ENCODE peak calls at places on chromosomes 13 and 19, in five cellular contexts. One of them, this sample, is unnamed.

GRCh38 chr13:77465595-77466195 is 69.8 kb upstream of the SCEL start:
- DNase-seq in neuronal stem cell: no peak
- DNase-seq in H1: no peak
- DNase-seq in H9: no peak
- DNase-seq in mesenchymal stem cell: no peak
- DNase-seq in this sample: peak; percentile 57

GRCh38 chr13:39692650-39693438 is 37.4 kb downstream of the COG6 start:
- DNase-seq in neuronal stem cell: no peak
- DNase-seq in H1: no peak
- DNase-seq in H9: no peak
- DNase-seq in mesenchymal stem cell: peak; percentile 35
- DNase-seq in this sample: no peak

GRCh38 chr13:21359855-21360254 is 99.2 kb downstream of the ZDHHC20 start:
- DNase-seq in neuronal stem cell: no peak
- DNase-seq in H1: no peak
- DNase-seq in H9: peak; percentile 21
- DNase-seq in mesenchymal stem cell: no peak
- DNase-seq in this sample: no peak

GRCh38 chr19:1239796-1240737 is 1.5 kb upstream of the ATP5F1D start:
- DNase-seq in neuronal stem cell: peak; percentile 94
- DNase-seq in H1: no peak
- DNase-seq in H9: peak; percentile 91
- DNase-seq in mesenchymal stem cell: peak; percentile 89
- DNase-seq in this sample: peak; percentile 85

GRCh38 chr19:33404506-33404905 is 31.0 kb downstream of the CEBPG start:
- DNase-seq in neuronal stem cell: no peak
- DNase-seq in H1: no peak
- DNase-seq in H9: no peak
- DNase-seq in mesenchymal stem cell: no peak
- DNase-seq in this sample: no peak

GRCh38 chr19:45800009-45800553 is 7.4 kb upstream of the DMWD start:
- DNase-seq in neuronal stem cell: no peak
- DNase-seq in H1: no peak
- DNase-seq in H9: no peak
- DNase-seq in mesenchymal stem cell: peak; percentile 83
- DNase-seq in this sample: no peak

GRCh38 chr19:13016628-13017305 is 21.5 kb downstream of the NFIX start:
- DNase-seq in neuronal stem cell: no peak
- DNase-seq in H1: no peak
- DNase-seq in H9: no peak
- DNase-seq in mesenchymal stem cell: no peak
- DNase-seq in this sample: no peak

GRCh38 chr13:105063676-105064075 is 1471.8 kb downstream of the EFNB2 start:
- DNase-seq in neuronal stem cell: no peak
- DNase-seq in H1: no peak
- DNase-seq in H9: no peak
- DNase-seq in mesenchymal stem cell: no peak
- DNase-seq in this sample: no peak

GRCh38 chr19:46775642-46776258 is 12.6 kb downstream of the SLC1A5 start:
- DNase-seq in neuronal stem cell: no peak
- DNase-seq in H1: no peak
- DNase-seq in H9: no peak
- DNase-seq in mesenchymal stem cell: no peak
- DNase-seq in this sample: no peak

GRCh38 chr13:40637644-40638043 is 28.8 kb downstream of the FOXO1 start:
- DNase-seq in neuronal stem cell: no peak
- DNase-seq in H1: no peak
- DNase-seq in H9: no peak
- DNase-seq in mesenchymal stem cell: peak; percentile 42
- DNase-seq in this sample: no peak

GRCh38 chr13:49996951-49997895 is at the start of gene TRIM13:
- DNase-seq in neuronal stem cell: peak; percentile 83
- DNase-seq in H1: peak; percentile 53
- DNase-seq in H9: peak; percentile 86
- DNase-seq in mesenchymal stem cell: peak; percentile 93
- DNase-seq in this sample: peak; percentile 89

GRCh38 chr19:41740415-41741243 is 14.7 kb upstream of the CEACAM6 start:
- DNase-seq in neuronal stem cell: no peak
- DNase-seq in H1: no peak
- DNase-seq in H9: no peak
- DNase-seq in mesenchymal stem cell: no peak
- DNase-seq in this sample: no peak

GRCh38 chr19:44303976-44304568 is 753 bp downstream of the ZNF235 start:
- DNase-seq in neuronal stem cell: peak; percentile 21
- DNase-seq in H1: no peak
- DNase-seq in H9: no peak
- DNase-seq in mesenchymal stem cell: peak; percentile 60
- DNase-seq in this sample: no peak

GRCh38 chr13:85170372-85170771 is 628.8 kb downstream of the SLITRK6 start:
- DNase-seq in neuronal stem cell: no peak
- DNase-seq in H1: no peak
- DNase-seq in H9: no peak
- DNase-seq in mesenchymal stem cell: no peak
- DNase-seq in this sample: no peak

GRCh38 chr13:72217142-72217541 is 350.1 kb upstream of the DACH1 start:
- DNase-seq in neuronal stem cell: no peak
- DNase-seq in H1: no peak
- DNase-seq in H9: no peak
- DNase-seq in mesenchymal stem cell: no peak
- DNase-seq in this sample: no peak

GRCh38 chr13:73480784-73481183 is 422.0 kb downstream of the KLF5 start:
- DNase-seq in neuronal stem cell: no peak
- DNase-seq in H1: no peak
- DNase-seq in H9: no peak
- DNase-seq in mesenchymal stem cell: no peak
- DNase-seq in this sample: no peak

GRCh38 chr19:35328851-35329285 is at the start of gene CD22:
- DNase-seq in neuronal stem cell: no peak
- DNase-seq in H1: no peak
- DNase-seq in H9: no peak
- DNase-seq in mesenchymal stem cell: no peak
- DNase-seq in this sample: no peak

GRCh38 chr19:18119243-18120105 is 21.9 kb downstream of the MAST3 start:
- DNase-seq in neuronal stem cell: no peak
- DNase-seq in H1: no peak
- DNase-seq in H9: no peak
- DNase-seq in mesenchymal stem cell: no peak
- DNase-seq in this sample: no peak

GRCh38 chr13:42075517-42075916 is 27.1 kb downstream of the DGKH start:
- DNase-seq in neuronal stem cell: no peak
- DNase-seq in H1: no peak
- DNase-seq in H9: no peak
- DNase-seq in mesenchymal stem cell: no peak
- DNase-seq in this sample: no peak

GRCh38 chr19:728011-728410 is 19.3 kb downstream of the PALM start:
- DNase-seq in neuronal stem cell: no peak
- DNase-seq in H1: no peak
- DNase-seq in H9: no peak
- DNase-seq in mesenchymal stem cell: no peak
- DNase-seq in this sample: no peak

GRCh38 chr13:99371956-99372355 is 64.8 kb upstream of the GPR183 start:
- DNase-seq in neuronal stem cell: no peak
- DNase-seq in H1: no peak
- DNase-seq in H9: no peak
- DNase-seq in mesenchymal stem cell: no peak
- DNase-seq in this sample: no peak

GRCh38 chr13:83452292-83452950 is 429.9 kb downstream of the SLITRK1 start:
- DNase-seq in neuronal stem cell: no peak
- DNase-seq in H1: no peak
- DNase-seq in H9: no peak
- DNase-seq in mesenchymal stem cell: no peak
- DNase-seq in this sample: no peak

GRCh38 chr19:29837448-29837961 is 25.7 kb downstream of the CCNE1 start:
- DNase-seq in neuronal stem cell: no peak
- DNase-seq in H1: no peak
- DNase-seq in H9: no peak
- DNase-seq in mesenchymal stem cell: no peak
- DNase-seq in this sample: no peak

GRCh38 chr13:28409648-28410047 is 85.3 kb downstream of the FLT1 start:
- DNase-seq in neuronal stem cell: no peak
- DNase-seq in H1: no peak
- DNase-seq in H9: no peak
- DNase-seq in mesenchymal stem cell: no peak
- DNase-seq in this sample: no peak

GRCh38 chr13:30983431-30983830 is 51.0 kb downstream of the TEX26 start:
- DNase-seq in neuronal stem cell: no peak
- DNase-seq in H1: no peak
- DNase-seq in H9: no peak
- DNase-seq in mesenchymal stem cell: no peak
- DNase-seq in this sample: no peak

GRCh38 chr13:30985637-30986205 is 53.3 kb downstream of the TEX26 start:
- DNase-seq in neuronal stem cell: no peak
- DNase-seq in H1: no peak
- DNase-seq in H9: no peak
- DNase-seq in mesenchymal stem cell: peak; percentile 77
- DNase-seq in this sample: no peak

GRCh38 chr13:30982911-30983310 is 50.5 kb downstream of the TEX26 start:
- DNase-seq in neuronal stem cell: no peak
- DNase-seq in H1: no peak
- DNase-seq in H9: no peak
- DNase-seq in mesenchymal stem cell: no peak
- DNase-seq in this sample: no peak

GRCh38 chr13:30984620-30985019 is 52.2 kb downstream of the TEX26 start:
- DNase-seq in neuronal stem cell: no peak
- DNase-seq in H1: no peak
- DNase-seq in H9: no peak
- DNase-seq in mesenchymal stem cell: no peak
- DNase-seq in this sample: no peak

GRCh38 chr13:30982506-30982905 is 50.0 kb downstream of the TEX26 start:
- DNase-seq in neuronal stem cell: no peak
- DNase-seq in H1: no peak
- DNase-seq in H9: no peak
- DNase-seq in mesenchymal stem cell: no peak
- DNase-seq in this sample: no peak
- H2BK12ac ChIP-seq in neuronal stem cell: no peak overlapping the region
- H2BK12ac ChIP-seq in H1: no peak overlapping the region
- H2BK12ac ChIP-seq in H9: no peak overlapping the region
- H2BK12ac ChIP-seq in mesenchymal stem cell: no peak overlapping the region
- H2BK12ac ChIP-seq in this sample: no peak overlapping the region

GRCh38 chr19:52659013-52659412 is 20.9 kb upstream of the ZNF83 start:
- DNase-seq in neuronal stem cell: no peak
- DNase-seq in H1: no peak
- DNase-seq in H9: peak; percentile 37
- DNase-seq in mesenchymal stem cell: no peak
- DNase-seq in this sample: no peak
- H2BK12ac ChIP-seq in neuronal stem cell: no peak overlapping the region
- H2BK12ac ChIP-seq in H1: no peak overlapping the region
- H2BK12ac ChIP-seq in H9: no peak overlapping the region
- H2BK12ac ChIP-seq in mesenchymal stem cell: no peak overlapping the region
- H2BK12ac ChIP-seq in this sample: no peak overlapping the region

GRCh38 chr13:102917019-102917418 is 71.2 kb downstream of the ERCC5 start:
- DNase-seq in neuronal stem cell: no peak
- DNase-seq in H1: no peak
- DNase-seq in H9: no peak
- DNase-seq in mesenchymal stem cell: no peak
- DNase-seq in this sample: no peak

GRCh38 chr13:102922184-102922583 is 76.4 kb downstream of the ERCC5 start:
- DNase-seq in neuronal stem cell: no peak
- DNase-seq in H1: no peak
- DNase-seq in H9: no peak
- DNase-seq in mesenchymal stem cell: no peak
- DNase-seq in this sample: no peak
- H2BK12ac ChIP-seq in neuronal stem cell: no peak overlapping the region
- H2BK12ac ChIP-seq in H1: no peak overlapping the region
- H2BK12ac ChIP-seq in H9: no peak overlapping the region
- H2BK12ac ChIP-seq in mesenchymal stem cell: no peak overlapping the region
- H2BK12ac ChIP-seq in this sample: no peak overlapping the region

DNA sequence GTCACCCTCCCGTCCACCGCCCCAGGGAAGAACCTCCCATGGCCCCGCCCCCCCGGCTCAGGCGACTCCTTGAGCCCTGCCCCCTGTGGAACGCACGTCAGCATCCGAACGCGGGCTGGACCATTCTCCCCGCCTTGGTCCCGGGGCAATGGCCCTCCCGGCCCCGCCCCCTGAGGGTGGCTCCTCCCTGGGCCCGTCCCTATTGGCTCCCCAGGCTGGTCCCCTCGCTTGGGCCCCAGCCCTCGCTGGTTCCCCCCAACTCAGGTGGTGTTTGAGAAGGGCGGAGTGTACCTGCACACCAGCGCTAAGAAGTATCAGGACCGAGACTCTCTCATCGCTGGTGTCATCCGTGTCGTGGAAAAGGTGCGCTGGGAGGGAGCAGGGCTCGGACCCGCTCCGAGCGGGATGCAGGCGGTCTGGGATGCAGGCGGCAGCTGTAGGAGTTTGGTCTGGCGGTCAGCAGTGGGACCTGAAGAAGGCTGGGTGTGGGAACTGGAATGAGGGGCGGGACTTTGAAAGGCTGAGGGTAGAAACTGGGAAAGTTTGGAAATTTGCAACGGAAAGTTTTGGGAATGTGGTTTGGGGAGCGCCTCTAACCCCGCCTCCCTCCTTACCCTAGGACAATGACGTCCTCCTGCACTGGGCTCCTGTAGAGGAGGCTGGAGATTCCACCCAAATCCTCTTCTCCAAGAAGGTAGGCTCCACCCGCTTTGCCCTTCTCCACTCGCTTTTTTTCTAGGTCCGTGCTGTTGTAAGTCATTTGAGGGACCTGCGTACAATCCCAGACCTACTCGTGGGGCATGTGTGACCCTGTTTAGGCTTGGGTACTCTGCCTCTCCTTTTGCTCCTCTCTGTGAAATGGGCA is 609 bp downstream of the TBC1D17 start:
- DNase-seq in neuronal stem cell: peak; percentile 95
- DNase-seq in H1: peak; percentile 94
- DNase-seq in H9: peak; percentile 99
- DNase-seq in mesenchymal stem cell: peak; percentile 98
- DNase-seq in this sample: peak; percentile 98
- H2BK12ac ChIP-seq in neuronal stem cell: no peak overlapping the region
- H2BK12ac ChIP-seq in H1: peak overlapping the region; percentile 96
- H2BK12ac ChIP-seq in H9: no peak overlapping the region
- H2BK12ac ChIP-seq in mesenchymal stem cell: no peak overlapping the region
- H2BK12ac ChIP-seq in this sample: no peak overlapping the region